ENCODE peak calls at places on chromosomes 4 and X, in five cellular contexts. Y is pons; T is iPS-NIHi11; D is AG09319; K is activated naive CD8-positive, alpha-beta T cell treated with anti-CD3 and anti-CD28 coated beads, Interleukin-2, amount 50 U/mL, for 24 hours. S is an unnamed sample.

GRCh38 chr4:13349096-13349495 is 135.0 kb downstream of the RAB28 start:
- DNase-seq in T (no peak), K (no peak), Y (no peak), D (no peak), S (no peak)

GRCh38 chrX:25810202-25810601 is 327.9 kb upstream of the MAGEB18 start:
- DNase-seq in Y (no peak), T (no peak), K (no peak), D (no peak), S (peak; percentile 16)

GRCh38 chr4:6695660-6696581 is 2.2 kb downstream of the S100P start:
- DNase-seq in D (no peak), Y (no peak), K (no peak), T (no peak), S (no peak)

GRCh38 chr4:64539234-64539849 is 130.1 kb upstream of the TECRL start:
- DNase-seq in K (peak; percentile 36), T (peak; percentile 67), Y (peak; percentile 81), D (peak; percentile 16), S (peak; percentile 57)

GRCh38 chrX:110089656-110090404 is 86.9 kb downstream of the TMEM164 start:
- DNase-seq in Y (peak; percentile 32), T (no peak), K (no peak), D (no peak), S (no peak)

GRCh38 chr4:137543650-137544049 is 11.4 kb upstream of the PCDH18 start:
- DNase-seq in D (no peak), K (no peak), T (no peak), Y (no peak), S (no peak)

GRCh38 chr4:180827610-180828009 is 1415.6 kb upstream of the TENM3 start:
- DNase-seq in D (no peak), T (no peak), Y (peak; percentile 22), K (no peak), S (no peak)

GRCh38 chr4:68264875-68265565 is 19.5 kb upstream of the TMPRSS11B start:
- DNase-seq in Y (no peak), K (no peak), T (no peak), D (no peak), S (no peak)

GRCh38 chr4:36006226-36006625 is 238.1 kb downstream of the ARAP2 start:
- DNase-seq in T (no peak), D (no peak), Y (no peak), K (no peak), S (peak; percentile 5)

GRCh38 chr4:89928867-89929266 is 34.2 kb downstream of the MMRN1 start:
- DNase-seq in K (no peak), T (no peak), D (no peak), Y (no peak), S (no peak)

GRCh38 chr4:128229458-128229805 is 58.2 kb downstream of the PGRMC2 start:
- DNase-seq in D (no peak), Y (no peak), K (no peak), T (no peak), S (no peak)

GRCh38 chr4:188484256-188484655 is 345.0 kb downstream of the TRIML1 start:
- DNase-seq in D (no peak), Y (no peak), K (no peak), T (no peak), S (no peak)

GRCh38 chr4:55175779-55176231 is 50.4 kb upstream of the KDR start:
- DNase-seq in D (no peak), K (no peak), Y (no peak), T (no peak), S (no peak)